ENCODE peak calls at places on chromosomes 3 and 15, in six cellular contexts. W, U, A, F, Z and V are unnamed samples.
A peak's percentile ranks its signal among the peaks of the same experiment; 100 is the strongest.

GRCh38 chr3:42668793-42669217 is 15.3 kb downstream of the ZBTB47 start:
- DNase-seq in W (no peak), U (no peak), A (no peak), F (no peak), Z (no peak), V (no peak)

GRCh38 chr3:31039145-31039544 is 144.7 kb upstream of the GADL1 start:
- DNase-seq in W (no peak), U (no peak), A (no peak), F (no peak), Z (no peak), V (no peak)

GRCh38 chr3:139564290-139564861 is 24.8 kb upstream of the RBP1 start:
- DNase-seq in W (no peak), U (peak; percentile 57), A (no peak), F (no peak), Z (no peak), V (no peak)

GRCh38 chr3:98945006-98945626 is 43.6 kb upstream of the DCBLD2 start:
- DNase-seq in W (no peak), U (no peak), A (peak; percentile 33), F (no peak), Z (no peak), V (no peak)

GRCh38 chr3:185781759-185782158 is 43.1 kb downstream of the IGF2BP2 start:
- DNase-seq in W (peak; percentile 71), U (no peak), A (peak; percentile 90), F (no peak), Z (no peak), V (no peak)

GRCh38 chr15:35000511-35000910 is 12.4 kb upstream of the ZNF770 start:
- DNase-seq in W (peak; percentile 49), U (no peak), A (peak; percentile 79), F (peak; percentile 87), Z (no peak), V (no peak)

GRCh38 chr3:188584958-188585689 is 431.2 kb downstream of the LPP start:
- DNase-seq in W (peak; percentile 20), U (peak; percentile 53), A (peak; percentile 10), F (no peak), Z (no peak), V (no peak)

GRCh38 chr3:45870099-45870498 is 16.2 kb upstream of the CCR9 start:
- DNase-seq in W (no peak), U (no peak), A (no peak), F (no peak), Z (no peak), V (no peak)

GRCh38 chr15:78004919-78005634 is 72.4 kb downstream of the TBC1D2B start:
- DNase-seq in W (peak; percentile 92), U (peak; percentile 6), A (peak; percentile 95), F (no peak), Z (no peak), V (no peak)

GRCh38 chr3:46483799-46484198 is 14.0 kb upstream of the RTP3 start:
- DNase-seq in W (no peak), U (no peak), A (no peak), F (no peak), Z (no peak), V (no peak)

GRCh38 chr3:50165388-50166308 is 10.5 kb downstream of the SEMA3F start:
- DNase-seq in W (no peak), U (peak; percentile 72), A (peak; percentile 47), F (peak; percentile 78), Z (no peak), V (no peak)

GRCh38 chr15:78139564-78139963 is 8.3 kb upstream of the CIB2 start:
- DNase-seq in W (no peak), U (no peak), A (no peak), F (no peak), Z (no peak), V (no peak)

GRCh38 chr3:188916934-188917391 is 254.8 kb upstream of the TPRG1 start:
- DNase-seq in W (peak; percentile 26), U (no peak), A (no peak), F (no peak), Z (no peak), V (no peak)

GRCh38 chr3:18424213-18424861 is 802 bp downstream of the SATB1 start:
- DNase-seq in W (no peak), U (no peak), A (no peak), F (no peak), Z (peak; percentile 51), V (no peak)

GRCh38 chr3:125148836-125149235 is 63.7 kb downstream of the SLC12A8 start:
- DNase-seq in W (no peak), U (peak; percentile 71), A (peak; percentile 33), F (peak; percentile 66), Z (no peak), V (no peak)

GRCh38 chr3:27943106-27943505 is 221.0 kb upstream of the EOMES start:
- DNase-seq in W (no peak), U (peak; percentile 81), A (no peak), F (peak; percentile 9), Z (peak; percentile 55), V (no peak)

GRCh38 chr3:51670711-51671089 is 352 bp upstream of the TEX264 start:
- DNase-seq in W (no peak), U (no peak), A (no peak), F (no peak), Z (no peak), V (no peak)

GRCh38 chr3:32216172-32216783 is 22.2 kb upstream of the CMTM8 start:
- DNase-seq in W (no peak), U (no peak), A (no peak), F (no peak), Z (no peak), V (no peak)

GRCh38 chr15:80275946-80276345 is 23.9 kb upstream of the CTXND1 start:
- DNase-seq in W (no peak), U (no peak), A (peak; percentile 40), F (no peak), Z (no peak), V (no peak)

GRCh38 chr3:45381168-45381852 is 7.1 kb upstream of the LARS2 start:
- DNase-seq in W (no peak), U (peak; percentile 4), A (no peak), F (no peak), Z (no peak), V (no peak)

GRCh38 chr15:101019351-101019750 is 100.2 kb downstream of the LRRK1 start:
- DNase-seq in W (no peak), U (no peak), A (no peak), F (no peak), Z (peak; percentile 32), V (no peak)

GRCh38 chr3:140552898-140553297 is 125.0 kb upstream of the TRIM42 start:
- DNase-seq in W (no peak), U (peak; percentile 4), A (no peak), F (no peak), Z (no peak), V (no peak)

GRCh38 chr15:64356443-64357040 is 569 bp upstream of the CSNK1G1 start:
- DNase-seq in W (peak; percentile 95), U (no peak), A (peak; percentile 87), F (peak; percentile 86), Z (no peak), V (peak; percentile 5)

GRCh38 chr15:64361259-64361658 is 5.3 kb upstream of the CSNK1G1 start:
- DNase-seq in W (no peak), U (no peak), A (no peak), F (no peak), Z (no peak), V (no peak)

GRCh38 chr15:64351265-64351664 is 4.7 kb downstream of the CSNK1G1 start:
- DNase-seq in W (no peak), U (no peak), A (peak; percentile 29), F (peak; percentile 55), Z (no peak), V (no peak)

GRCh38 chr15:64354683-64355558 is 1.1 kb downstream of the CSNK1G1 start:
- DNase-seq in W (no peak), U (peak; percentile 3), A (no peak), F (no peak), Z (no peak), V (peak; percentile 8)

DNA sequence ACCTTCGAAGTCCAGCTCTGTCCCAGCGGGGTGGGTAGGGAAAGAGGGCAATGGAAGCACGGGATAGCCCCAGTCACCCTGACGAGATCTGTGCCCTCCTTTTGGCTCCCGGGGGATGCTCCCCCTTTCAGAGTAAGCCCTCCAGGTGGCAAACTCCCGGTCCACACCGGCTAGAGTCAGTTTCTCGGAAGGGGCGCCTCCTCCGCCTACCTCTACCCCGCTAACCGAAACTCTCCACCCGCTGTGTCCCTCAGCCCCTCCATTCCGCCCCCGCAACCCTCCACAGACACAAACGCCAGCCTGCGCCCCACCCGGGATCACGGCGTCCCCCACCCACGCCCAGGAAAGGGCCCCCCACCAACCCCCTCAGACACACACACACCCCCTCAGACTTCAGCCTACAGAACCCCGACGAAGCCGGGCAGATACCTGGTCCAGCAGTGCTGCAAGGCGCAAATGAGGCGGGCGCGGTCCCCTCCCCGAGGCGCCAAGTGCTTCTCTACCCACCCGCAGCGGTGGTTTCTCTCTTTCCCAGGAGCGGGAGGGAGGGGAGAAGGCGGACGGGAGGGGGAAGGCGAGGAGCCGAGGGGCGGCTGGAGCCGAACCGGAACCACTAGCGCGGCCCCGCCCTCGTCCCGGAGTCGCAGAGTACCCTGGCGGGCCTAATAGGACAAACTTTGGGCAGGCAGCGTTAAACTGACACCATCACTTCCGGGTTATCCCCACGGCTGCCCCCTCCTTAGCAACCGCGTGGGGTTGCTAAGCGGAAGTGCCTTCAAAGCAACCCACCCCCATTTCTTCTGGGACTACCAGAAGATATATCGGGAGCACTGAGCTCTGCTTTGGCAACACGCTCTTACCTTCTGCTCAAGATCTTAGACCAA is at the start of gene CSNK1G1:
- DNase-seq in W (peak; percentile 99), U (peak; percentile 99), A (peak; percentile 98), F (peak; percentile 98), Z (peak; percentile 94), V (peak; percentile 92)
- H2BK5ac ChIP-seq in W (peak within 1 kb of the TSS; percentile 24), U (no peak within 1 kb of the TSS), A (peak within 1 kb of the TSS; percentile 76), F (peak within 1 kb of the TSS; percentile 65), Z (peak within 1 kb of the TSS; percentile 87), V (peak within 1 kb of the TSS; percentile 66)

DNA sequence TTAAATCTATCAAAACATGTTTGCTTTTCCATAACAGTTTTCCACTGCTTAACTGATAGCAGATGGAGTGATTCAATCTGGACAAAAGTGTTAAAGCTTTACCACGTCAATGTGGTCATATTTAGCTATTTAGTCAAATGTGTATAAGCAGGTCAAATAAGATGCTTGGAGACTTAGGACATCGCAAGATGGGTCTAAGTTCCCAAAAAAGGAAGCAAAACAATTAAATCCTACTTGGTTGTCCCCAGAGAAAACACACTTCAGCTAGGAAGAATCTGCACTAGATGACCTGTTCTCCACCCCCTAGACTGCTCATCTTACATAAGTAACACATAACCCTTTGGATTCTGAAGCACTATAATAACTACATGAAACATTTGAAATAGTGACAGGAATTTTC is 52.2 kb downstream of the VGLL3 start:
- DNase-seq in W (peak; percentile 27), U (no peak), A (peak; percentile 87), F (peak; percentile 35), Z (no peak), V (no peak)
- H3K4me3 ChIP-seq in W (peak overlapping the region; percentile 21), U (no peak overlapping the region), A (no peak overlapping the region), F (no peak overlapping the region), Z (no peak overlapping the region), V (no peak overlapping the region)

GRCh38 chr3:5021571-5022092 is 42.4 kb downstream of the BHLHE40 start:
- DNase-seq in W (peak; percentile 80), U (no peak), A (peak; percentile 83), F (peak; percentile 88), Z (no peak), V (no peak)
- H2BK120ac ChIP-seq in W (no peak overlapping the region), U (peak overlapping the region; percentile 18), A (peak overlapping the region; percentile 99), F (peak overlapping the region; percentile 92), Z (no peak overlapping the region), V (no peak overlapping the region)

DNA sequence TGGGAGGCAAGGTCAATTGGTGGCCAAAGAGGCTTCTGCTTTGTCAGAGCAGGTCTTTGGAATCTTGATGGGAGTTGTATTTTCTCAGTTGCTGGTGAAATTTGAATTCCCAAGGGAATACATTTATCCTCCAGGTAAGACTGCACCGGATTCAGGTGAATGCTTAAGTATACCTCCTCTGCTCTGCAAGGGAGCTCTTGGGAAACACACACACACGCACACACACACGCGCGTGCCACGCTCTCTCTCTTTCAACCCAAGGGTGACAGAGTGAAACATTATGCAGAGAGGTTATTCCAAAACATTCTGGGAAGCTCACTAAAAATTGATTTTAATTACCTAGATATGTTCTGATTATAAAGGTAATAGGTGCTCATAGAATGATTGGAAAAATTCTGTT is 33.7 kb downstream of the ST6GAL1 start:
- DNase-seq in W (no peak), U (peak; percentile 42), A (no peak), F (no peak), Z (no peak), V (no peak)
- H2BK5ac ChIP-seq in W (no peak overlapping the region), U (peak overlapping the region; percentile 92), A (no peak overlapping the region), F (no peak overlapping the region), Z (peak overlapping the region; percentile 94), V (no peak overlapping the region)